ENCODE peak calls at places on chromosomes 1 and 21, in nine cellular contexts. Q is neural progenitor cell; F is ascending aorta; C is CD8-positive, alpha-beta memory T cell; G is SK-N-MC; S is brain microvascular endothelial cell; U is astrocyte of the spinal cord; N is breast epithelium; X is ovary. L is an unnamed sample.

GRCh38 chr1:63327417-63328139 is 5.2 kb downstream of the FOXD3 start:
- DNase-seq in Q (peak; percentile 90), S (peak; percentile 52), F (no peak), C (no peak), X (no peak), G (no peak), U (peak; percentile 43), N (no peak), L (peak; percentile 59)

GRCh38 chr21:34582506-34583150 is 32.3 kb downstream of the RCAN1 start:
- DNase-seq in G (no peak), N (no peak), X (no peak), S (peak; percentile 47), F (no peak), Q (peak; percentile 55), U (peak; percentile 59), C (no peak), L (no peak)

GRCh38 chr1:208437416-208437815 is 193.2 kb upstream of the PLXNA2 start:
- DNase-seq in S (peak; percentile 6), N (no peak), G (no peak), F (no peak), Q (no peak), U (peak; percentile 26), C (no peak), X (no peak), L (no peak)

GRCh38 chr1:57848406-57848805 is 424.5 kb upstream of the DAB1 start:
- DNase-seq in S (peak; percentile 40), C (no peak), U (peak; percentile 66), G (no peak), X (no peak), N (no peak), F (no peak), Q (no peak), L (no peak)

GRCh38 chr1:54645806-54646676 is 4.5 kb downstream of the MROH7 start:
- DNase-seq in G (no peak), C (no peak), F (peak; percentile 10), Q (no peak), U (no peak), N (no peak), X (peak; percentile 32), S (no peak), L (no peak)

GRCh38 chr21:40466893-40467483 is 380.0 kb downstream of the DSCAM start:
- DNase-seq in U (peak; percentile 39), X (no peak), C (no peak), F (no peak), S (no peak), G (peak; percentile 35), Q (peak; percentile 33), N (no peak), L (no peak)

GRCh38 chr1:21436488-21437340 is 3.2 kb upstream of the NBPF3 start:
- DNase-seq in G (no peak), F (no peak), S (no peak), Q (peak; percentile 62), X (no peak), C (no peak), N (no peak), U (no peak), L (no peak)

GRCh38 chr21:42311160-42311559 is 4.0 kb downstream of the TFF3 start:
- DNase-seq in C (no peak), F (no peak), N (no peak), U (no peak), S (no peak), X (no peak), Q (no peak), G (no peak), L (no peak)

GRCh38 chr1:187032982-187033705 is 204.4 kb downstream of the PLA2G4A start:
- DNase-seq in Q (no peak), S (no peak), X (no peak), G (peak; percentile 48), F (no peak), C (no peak), U (peak; percentile 19), N (no peak), L (no peak)

GRCh38 chr1:232965912-232966217 is 15.5 kb downstream of the NTPCR start:
- DNase-seq in X (no peak), C (no peak), U (no peak), N (no peak), Q (no peak), S (no peak), G (no peak), F (no peak), L (no peak)

GRCh38 chr1:228411121-228411520 is 4.5 kb upstream of the TRIM11 start:
- DNase-seq in G (no peak), U (no peak), F (no peak), C (no peak), S (no peak), X (no peak), N (no peak), Q (no peak), L (no peak)

GRCh38 chr1:115669002-115669673 is 27.4 kb downstream of the VANGL1 start:
- DNase-seq in Q (no peak), X (no peak), F (no peak), U (peak; percentile 93), S (peak; percentile 87), G (no peak), C (no peak), N (no peak), L (no peak)

GRCh38 chr1:55252942-55253589 is 37.9 kb upstream of the USP24 start:
- DNase-seq in G (no peak), X (no peak), S (no peak), F (no peak), Q (no peak), C (no peak), N (no peak), U (no peak), L (no peak)

GRCh38 chr1:121566346-121566745 is 381.6 kb downstream of the SRGAP2C start:
- DNase-seq in C (no peak), Q (no peak), F (no peak), X (no peak), G (no peak), U (no peak), S (no peak), N (no peak), L (no peak)

GRCh38 chr1:52554756-52555155 is 1.9 kb upstream of the TUT4 start:
- DNase-seq in Q (peak; percentile 42), S (no peak), X (no peak), F (no peak), N (no peak), G (no peak), C (no peak), U (peak; percentile 9), L (no peak)

GRCh38 chr1:204560590-204560989 is 44.4 kb downstream of the MDM4 start:
- DNase-seq in C (no peak), X (no peak), U (peak; percentile 41), Q (no peak), F (no peak), N (no peak), S (peak; percentile 16), G (no peak), L (no peak)

GRCh38 chr1:204621391-204621790 is 64.1 kb downstream of the LRRN2 start:
- DNase-seq in C (no peak), X (no peak), N (no peak), Q (no peak), G (no peak), S (no peak), F (no peak), U (no peak), L (no peak)

GRCh38 chr1:199007423-199007822 is 368.6 kb downstream of the PTPRC start:
- DNase-seq in S (no peak), F (no peak), N (no peak), U (no peak), G (no peak), C (no peak), Q (no peak), X (no peak), L (no peak)

GRCh38 chr1:203475012-203475981 is at the start of gene PRELP:
- DNase-seq in F (no peak), Q (peak; percentile 79), G (no peak), N (no peak), U (no peak), X (peak; percentile 80), C (no peak), S (no peak), L (peak; percentile 59)
- H3K4me3 ChIP-seq in F (peak within 1 kb of the TSS; percentile 56), Q (peak within 1 kb of the TSS; percentile 23), G (no peak within 1 kb of the TSS), N (peak within 1 kb of the TSS; percentile 57), U (no peak within 1 kb of the TSS), X (peak within 1 kb of the TSS; percentile 62), C (no peak within 1 kb of the TSS), S (no peak within 1 kb of the TSS), L (no peak within 1 kb of the TSS)

GRCh38 chr1:23978825-23979224 is 1.3 kb downstream of the SRSF10 start:
- DNase-seq in F (no peak), N (no peak), C (no peak), G (no peak), Q (no peak), S (no peak), X (no peak), U (no peak), L (no peak)

GRCh38 chr1:23980006-23980724 is at the start of gene SRSF10:
- DNase-seq in Q (peak; percentile 99), G (peak; percentile 94), C (peak; percentile 99), N (peak; percentile 98), X (peak; percentile 99), F (peak; percentile 92), S (peak; percentile 97), U (peak; percentile 98), L (peak; percentile 98)

GRCh38 chr1:23979387-23980005 is 631 bp downstream of the SRSF10 start:
- DNase-seq in Q (peak; percentile 16), X (no peak), N (no peak), G (no peak), S (peak; percentile 8), U (no peak), F (no peak), C (no peak), L (no peak)

GRCh38 chr1:23977187-23977853 is 2.8 kb downstream of the SRSF10 start:
- DNase-seq in C (no peak), N (no peak), U (no peak), Q (no peak), F (no peak), S (no peak), X (no peak), G (no peak), L (no peak)

DNA sequence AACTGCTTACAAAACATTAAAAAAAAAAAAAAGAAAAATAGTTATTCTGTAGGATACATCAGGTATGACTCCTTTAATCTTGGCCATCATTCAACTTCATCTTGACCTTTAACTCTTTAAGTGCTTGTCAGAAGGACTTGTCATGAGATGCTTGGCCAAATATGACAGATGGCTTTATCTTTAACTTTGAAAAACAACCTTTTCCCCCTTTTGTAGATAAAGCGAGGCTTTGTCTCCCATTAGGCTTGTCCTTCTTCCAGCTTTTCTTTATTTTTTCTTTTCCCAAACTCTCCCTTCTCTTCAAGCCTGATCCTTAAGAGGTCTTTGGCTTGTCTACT is 2.3 kb downstream of the SRSF10 start:
- DNase-seq in C (no peak), Q (no peak), X (no peak), F (no peak), N (no peak), G (no peak), S (no peak), U (no peak), L (no peak)
- H3K4me3 ChIP-seq in C (no peak overlapping the region), Q (peak overlapping the region; percentile 98), X (no peak overlapping the region), F (peak overlapping the region; percentile 10), N (no peak overlapping the region), G (peak overlapping the region; percentile 80), S (peak overlapping the region; percentile 88), U (no peak overlapping the region), L (no peak overlapping the region)

GRCh38 chr1:28064064-28064463 is 24.3 kb downstream of the EYA3 start:
- DNase-seq in U (peak; percentile 56), F (no peak), Q (no peak), C (no peak), G (no peak), X (no peak), S (no peak), N (no peak), L (no peak)
- H3K4me3 ChIP-seq in U (no peak overlapping the region), F (no peak overlapping the region), Q (no peak overlapping the region), C (no peak overlapping the region), G (no peak overlapping the region), X (no peak overlapping the region), S (no peak overlapping the region), N (no peak overlapping the region), L (no peak overlapping the region)

GRCh38 chr1:998905-999796 is 746 bp downstream of the HES4 start:
- DNase-seq in N (no peak), Q (peak; percentile 74), S (no peak), G (no peak), U (peak; percentile 38), C (peak; percentile 58), X (no peak), F (no peak), L (no peak)
- H3K4me3 ChIP-seq in N (peak overlapping the region; percentile 48), Q (peak overlapping the region; percentile 70), S (peak overlapping the region; percentile 57), G (peak overlapping the region; percentile 98), U (peak overlapping the region; percentile 41), C (no peak overlapping the region), X (peak overlapping the region; percentile 64), F (peak overlapping the region; percentile 58), L (peak overlapping the region; percentile 87)